ENCODE peak calls at places on chromosomes 5 and 9, in five cellular contexts. G, R, J, E and K are unnamed samples.

GRCh38 chr9:33273972-33274328 is 9.1 kb downstream of the CHMP5 start:
- DNase-seq in R (no peak), E (no peak), G (no peak), J (no peak), K (no peak)

GRCh38 chr9:101427957-101428655 is 7.5 kb downstream of the ALDOB start:
- DNase-seq in G (no peak), E (no peak), J (no peak), R (no peak), K (no peak)

GRCh38 chr9:71863652-71864051 is 47.3 kb downstream of the ABHD17B start:
- DNase-seq in R (no peak), E (no peak), J (peak; percentile 52), G (no peak), K (no peak)

GRCh38 chr9:95246547-95246946 is 71.0 kb downstream of the FANCC start:
- DNase-seq in E (no peak), J (no peak), G (no peak), R (no peak), K (no peak)

GRCh38 chr9:131019387-131020239 is 10.6 kb downstream of the LAMC3 start:
- DNase-seq in E (no peak), R (no peak), G (no peak), J (no peak), K (no peak)

GRCh38 chr5:9108156-9108555 is 437.7 kb downstream of the SEMA5A start:
- DNase-seq in E (no peak), G (no peak), R (no peak), J (no peak), K (no peak)

GRCh38 chr5:134145061-134145757 is 30.7 kb downstream of the TCF7 start:
- DNase-seq in R (no peak), E (no peak), G (no peak), J (no peak), K (peak; percentile 7)

GRCh38 chr9:98796364-98797101 is at the start of gene ANKS6:
- DNase-seq in J (peak; percentile 83), G (peak; percentile 88), E (peak; percentile 89), R (peak; percentile 33), K (peak; percentile 71)

GRCh38 chr5:56123531-56124243 is 109.4 kb downstream of the ANKRD55 start:
- DNase-seq in E (peak; percentile 18), G (no peak), J (peak; percentile 100), R (peak; percentile 99), K (no peak)

GRCh38 chr9:97954550-97954989 is 16.6 kb upstream of the HEMGN start:
- DNase-seq in J (peak; percentile 11), R (peak; percentile 52), G (peak; percentile 61), E (peak; percentile 48), K (peak; percentile 24)

GRCh38 chr9:35162605-35163315 is 951 bp downstream of the UNC13B start:
- DNase-seq in E (no peak), G (no peak), R (no peak), J (no peak), K (no peak)

DNA sequence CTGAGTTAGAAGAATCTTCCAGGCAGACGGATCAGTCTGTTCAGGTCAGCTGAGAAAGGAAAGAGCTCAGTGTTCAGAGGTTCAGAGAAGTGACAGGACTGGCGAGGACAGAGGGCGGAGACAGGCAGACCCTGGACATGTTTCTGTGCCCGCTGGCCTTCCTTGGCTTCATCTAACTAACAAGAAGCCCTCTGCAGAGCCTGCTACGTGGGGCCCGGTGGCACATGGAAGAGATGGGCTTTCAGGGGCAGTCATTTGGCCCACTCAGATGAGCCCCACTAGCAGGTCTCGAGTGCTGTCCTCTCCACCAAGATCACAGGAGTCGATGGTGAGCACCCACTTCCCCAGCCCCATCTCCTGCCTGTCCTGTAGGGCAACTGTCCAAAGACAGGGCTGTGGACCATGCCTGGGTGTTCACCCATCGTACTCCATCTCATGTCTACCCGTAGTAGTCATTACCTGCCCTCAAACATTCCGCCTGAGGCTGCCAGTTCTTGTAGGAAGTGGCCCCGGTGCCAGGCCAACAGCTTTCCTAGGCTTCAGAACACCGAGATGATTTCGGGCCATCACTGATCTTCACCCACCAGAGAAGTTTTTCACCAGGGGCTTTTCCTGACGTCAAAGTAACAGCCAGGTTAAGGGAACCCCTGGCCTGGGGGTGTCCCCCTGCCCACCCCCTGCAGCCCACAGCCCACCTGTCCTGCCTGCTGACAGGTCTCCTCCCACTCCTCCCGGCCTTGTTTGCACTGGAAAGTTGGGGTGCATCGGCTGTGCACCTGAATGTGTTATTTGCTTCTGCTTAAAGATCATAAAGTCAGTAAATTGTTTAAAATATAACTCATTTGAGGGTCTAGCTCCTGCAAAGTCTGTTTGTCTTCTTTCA is 14.0 kb downstream of the IRX2 start:
- DNase-seq in G (no peak), R (no peak), J (no peak), E (no peak), K (no peak)
- H3K27me3 ChIP-seq in G (no peaks in the 10 kb centered on the region), R (peaks cover 24% of the 10 kb centered on the region), J (peaks cover 99% of the 10 kb centered on the region), E (peaks cover 74% of the 10 kb centered on the region), K (peaks cover 53% of the 10 kb centered on the region)

GRCh38 chr5:474826-475661 is 32.1 kb downstream of the EXOC3 start:
- DNase-seq in G (no peak), J (peak; percentile 13), R (no peak), E (no peak), K (no peak)
- H3K4me3 ChIP-seq in G (no peak overlapping the region), J (peak overlapping the region; percentile 11), R (peak overlapping the region; percentile 89), E (peak overlapping the region; percentile 43), K (peak overlapping the region; percentile 16)

GRCh38 chr9:32220750-32221149 is 163.7 kb upstream of the ACO1 start:
- DNase-seq in R (no peak), E (no peak), J (no peak), G (no peak), K (no peak)

DNA sequence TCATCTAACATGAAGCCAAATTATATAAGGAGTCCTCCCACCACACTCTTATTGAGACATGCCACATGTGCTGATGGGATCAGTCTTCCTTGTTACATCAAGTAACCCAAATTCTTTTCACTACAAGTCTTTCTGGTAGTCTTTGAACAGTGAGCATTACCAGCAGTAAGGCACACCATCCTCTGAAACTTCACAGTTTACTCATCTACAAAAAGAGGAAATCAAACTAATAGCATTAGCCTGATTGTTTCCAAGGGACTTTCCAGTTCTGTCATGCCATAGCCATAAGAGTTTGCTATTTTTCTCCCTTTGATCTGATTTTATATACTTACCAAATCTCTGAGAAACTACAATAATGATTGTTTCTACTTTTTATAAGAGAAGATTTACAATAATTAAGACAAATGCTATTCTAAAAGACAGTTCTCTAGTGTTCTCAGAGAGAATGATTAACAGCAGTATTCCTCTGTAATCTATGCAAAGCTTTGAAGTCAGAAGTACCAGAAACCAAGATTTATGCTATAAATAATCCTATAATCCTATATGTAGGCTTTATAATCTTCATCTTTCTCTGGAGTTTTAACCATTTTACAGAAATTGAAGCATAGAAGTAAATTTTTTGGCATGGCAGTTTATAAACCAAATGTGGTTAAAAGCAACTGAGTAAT is 166.2 kb upstream of the ACO1 start:
- DNase-seq in E (no peak), R (no peak), G (no peak), J (no peak), K (no peak)
- H3K27ac ChIP-seq in E (no peak overlapping the region), R (no peak overlapping the region), G (no peak overlapping the region), J (no peak overlapping the region), K (no peak overlapping the region)

DNA sequence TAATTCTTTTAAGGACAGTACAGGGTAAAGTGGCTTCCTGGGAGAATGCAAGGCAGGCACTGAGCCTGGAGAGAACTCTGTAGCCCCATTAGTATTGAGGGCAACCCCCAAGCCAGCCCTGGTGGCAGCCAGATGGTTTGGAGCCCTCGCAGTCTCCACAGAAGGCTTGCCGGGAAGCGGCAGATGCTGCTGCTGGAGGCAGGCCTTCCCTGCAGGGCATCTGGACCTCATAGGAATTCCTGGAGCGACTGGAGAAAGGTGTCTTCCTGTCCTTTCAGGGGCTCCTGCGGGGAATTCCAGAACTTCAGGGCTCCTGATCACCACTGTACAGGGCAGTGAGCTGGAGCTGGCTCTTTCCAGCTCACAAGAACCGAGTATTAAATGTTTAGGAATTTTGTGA is 167.5 kb downstream of the INSYN2B start:
- DNase-seq in R (no peak), J (no peak), E (no peak), G (no peak), K (no peak)
- H3K27me3 ChIP-seq in R (no peaks in the 10 kb centered on the region), J (no peaks in the 10 kb centered on the region), E (no peaks in the 10 kb centered on the region), G (no peaks in the 10 kb centered on the region), K (no peaks in the 10 kb centered on the region)

GRCh38 chr5:95786821-95787408 is 35.6 kb downstream of the GLRX start:
- DNase-seq in J (peak; percentile 84), E (no peak), G (no peak), R (no peak), K (no peak)
- H3K4me3 ChIP-seq in J (no peak overlapping the region), E (no peak overlapping the region), G (no peak overlapping the region), R (no peak overlapping the region), K (no peak overlapping the region)

GRCh38 chr5:147509710-147510651 is at the start of gene DPYSL3:
- DNase-seq in J (peak; percentile 89), G (no peak), R (no peak), E (peak; percentile 54), K (peak; percentile 79)
- H3K27ac ChIP-seq in J (no peak within 1 kb of the TSS), G (no peak within 1 kb of the TSS), R (no peak within 1 kb of the TSS), E (peak within 1 kb of the TSS; percentile 84), K (no peak within 1 kb of the TSS)

GRCh38 chr5:154642499-154643245 is 112.5 kb upstream of the LARP1 start:
- DNase-seq in G (no peak), J (peak; percentile 53), E (no peak), R (peak; percentile 37), K (no peak)
- H3K27me3 ChIP-seq in G (no peaks in the 10 kb centered on the region), J (no peaks in the 10 kb centered on the region), E (peaks cover 2% of the 10 kb centered on the region), R (peaks cover 11% of the 10 kb centered on the region), K (no peaks in the 10 kb centered on the region)

GRCh38 chr9:134328341-134328840 is 2.1 kb downstream of the RXRA start:
- DNase-seq in E (peak; percentile 72), G (no peak), J (no peak), R (peak; percentile 89), K (no peak)
- H3K4me3 ChIP-seq in E (peak overlapping the region; percentile 84), G (no peak overlapping the region), J (peak overlapping the region; percentile 51), R (peak overlapping the region; percentile 82), K (peak overlapping the region; percentile 79)

GRCh38 chr5:143400541-143401252 is 2.8 kb downstream of the NR3C1 start:
- DNase-seq in R (no peak), G (no peak), E (no peak), J (peak; percentile 45), K (peak; percentile 45)

GRCh38 chr5:143401846-143402463 is 1.5 kb downstream of the NR3C1 start:
- DNase-seq in J (no peak), R (peak; percentile 13), E (no peak), G (no peak), K (no peak)

GRCh38 chr5:143399616-143400540 is 3.6 kb downstream of the NR3C1 start:
- DNase-seq in J (no peak), G (no peak), R (no peak), E (no peak), K (no peak)

GRCh38 chr5:143402464-143403356 is 776 bp downstream of the NR3C1 start:
- DNase-seq in G (peak; percentile 62), J (peak; percentile 56), E (peak; percentile 62), R (peak; percentile 34), K (peak; percentile 58)

GRCh38 chr5:143401253-143401845 is 2.1 kb downstream of the NR3C1 start:
- DNase-seq in E (no peak), R (peak; percentile 16), J (no peak), G (no peak), K (no peak)
- H3K27ac ChIP-seq in E (peak overlapping the region; percentile 99), R (no peak overlapping the region), J (no peak overlapping the region), G (no peak overlapping the region), K (peak overlapping the region; percentile 98)